ENCODE peak calls at places on chromosomes 6 and 20, in six cellular contexts. U is endothelial cell, N is BJ, B is neural crest cell, J is fibroblast of mammary gland, R is epithelial cell of esophagus. D is an unnamed sample.

GRCh38 chr6:4316867-4317400 is 181.6 kb upstream of the ECI2 start:
- DNase-seq in U (no peak), N (peak), B (no peak), J (peak), R (peak), D (peak)

GRCh38 chr6:118283759-118284158 is 264.3 kb upstream of the PLN start:
- DNase-seq in U (peak), N (peak), B (peak), J (peak), R (peak), D (peak)

GRCh38 chr20:51445591-51445990 is 96.9 kb downstream of the NFATC2 start:
- DNase-seq in U (no peak), N (no peak), B (no peak), J (no peak), R (no peak), D (no peak)

GRCh38 chr6:141824258-141824795 is 308.4 kb upstream of the GJE1 start:
- DNase-seq in U (no peak), N (no peak), B (no peak), J (no peak), R (no peak), D (no peak)

GRCh38 chr20:57708694-57709673 is 831 bp downstream of the PMEPA1 start:
- DNase-seq in U (peak), N (no peak), B (no peak), J (no peak), R (no peak), D (no peak)

GRCh38 chr6:16316741-16317251 is 78.4 kb downstream of the GMPR start:
- DNase-seq in U (no peak), N (no peak), B (no peak), J (peak), R (peak), D (peak)

GRCh38 chr6:150212745-150213144 is 69.9 kb downstream of the PPP1R14C start:
- DNase-seq in U (no peak), N (no peak), B (no peak), J (no peak), R (no peak), D (no peak)

GRCh38 chr20:57266251-57267157 is at the start of gene BMP7:
- DNase-seq in U (peak), N (no peak), B (peak), J (peak), R (no peak), D (no peak)

GRCh38 chr6:169720207-169720855 is 4.0 kb downstream of the PHF10 start:
- DNase-seq in U (no peak), N (no peak), B (no peak), J (no peak), R (no peak), D (no peak)
- TF ChIP-seq CTCF in U (no peak), N (no peak), B (peak), J (peak), R (peak), D (peak)

GRCh38 chr20:44733341-44734069 is 12.2 kb upstream of the KCNK15 start:
- DNase-seq in U (peak), N (no peak), B (peak), J (peak), R (peak), D (peak)
- TF ChIP-seq CTCF in U (peak), N (peak), B (peak), J (peak), R (peak), D (peak)

GRCh38 chr20:35561268-35561667 is 19.4 kb downstream of the ERGIC3 start:
- DNase-seq in U (peak), N (no peak), B (peak), J (peak), R (peak), D (peak)
- TF ChIP-seq CTCF in U (no peak), N (peak), B (peak), J (no peak), R (peak), D (no peak)

DNA sequence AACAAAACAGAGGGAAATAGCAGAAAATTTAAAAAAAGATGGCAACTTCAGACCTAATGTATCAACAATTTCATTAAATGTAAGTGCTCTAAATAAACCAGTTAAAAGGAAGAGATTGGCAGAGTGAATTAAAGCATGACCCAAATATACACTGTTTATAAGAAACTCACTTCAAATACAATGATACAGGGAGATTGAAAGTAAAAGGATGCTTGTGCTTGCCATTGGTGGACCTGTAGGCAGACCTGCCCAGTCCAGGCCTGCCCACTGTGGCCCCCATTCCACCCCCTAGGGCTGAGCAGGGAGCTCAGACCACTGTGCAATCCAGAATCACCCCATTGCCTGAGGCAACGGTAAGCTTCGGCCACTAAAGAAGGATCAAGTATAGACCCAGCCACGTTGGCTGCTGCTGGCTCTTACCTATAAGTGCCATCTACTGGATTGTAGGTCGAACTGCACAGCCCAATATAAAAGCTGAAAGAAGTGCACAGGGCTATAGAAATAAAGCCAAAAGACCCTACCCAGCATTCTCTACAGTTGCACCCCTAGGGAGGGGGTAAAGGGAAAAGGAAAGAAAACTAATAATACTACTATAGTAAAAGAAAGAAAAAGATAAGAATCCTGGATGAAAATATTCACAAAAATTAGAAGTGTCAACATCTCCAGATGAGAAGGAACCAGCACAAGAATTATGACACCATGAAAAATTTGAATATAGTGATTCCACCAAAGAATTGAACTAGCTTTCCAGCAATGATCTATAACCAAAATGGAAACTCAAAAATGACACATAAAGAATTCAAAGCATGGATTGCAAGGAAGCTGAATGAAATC is 36.1 kb downstream of the PSMB1 start:
- DNase-seq in U (peak), N (no peak), B (peak), J (peak), R (peak), D (peak)
- TF ChIP-seq CTCF in U (peak), N (peak), B (peak), J (peak), R (peak), D (peak)

GRCh38 chr6:37698264-37699137 is 818 bp upstream of the MDGA1 start:
- DNase-seq in U (peak), N (no peak), B (peak), J (no peak), R (peak), D (peak)
- TF ChIP-seq CTCF in U (no peak), N (no peak), B (no peak), J (no peak), R (no peak), D (no peak)

D was measured in MCF 10A.